ENCODE peak calls at places on chromosomes 1 and 21, in nine cellular contexts. E, O, M, A, S, Z, H, C and X are unnamed samples.

GRCh38 chr1:199057284-199057683 is 418.4 kb downstream of the PTPRC start:
- DNase-seq in C (no peak), S (no peak), H (no peak), A (no peak), M (no peak), Z (no peak), E (no peak), O (no peak), X (no peak)

GRCh38 chr1:17507916-17508315 is 31.6 kb upstream of the ARHGEF10L start:
- DNase-seq in Z (no peak), O (no peak), E (peak), M (no peak), H (no peak), S (peak), A (no peak), C (no peak), X (no peak)

GRCh38 chr1:43577647-43578542 is 47.2 kb downstream of the PTPRF start:
- DNase-seq in E (no peak), M (no peak), C (no peak), S (no peak), O (no peak), H (no peak), A (no peak), Z (no peak), X (no peak)

GRCh38 chr21:20814090-20814489 is 184.1 kb upstream of the NCAM2 start:
- DNase-seq in M (no peak), O (no peak), E (no peak), S (no peak), C (no peak), A (no peak), H (no peak), Z (no peak), X (no peak)

GRCh38 chr1:20484526-20485462 is 1.2 kb downstream of the CAMK2N1 start:
- DNase-seq in C (peak), Z (no peak), M (no peak), H (no peak), S (no peak), A (no peak), O (peak), E (peak), X (no peak)

GRCh38 chr1:206690516-206690915 is 5.8 kb downstream of the MAPKAPK2 start:
- DNase-seq in E (no peak), M (no peak), C (peak), Z (no peak), O (no peak), S (no peak), A (peak), H (no peak), X (no peak)

GRCh38 chr1:192879416-192879815 is 70.6 kb downstream of the RGS2 start:
- DNase-seq in H (no peak), C (no peak), M (no peak), O (no peak), E (no peak), Z (no peak), S (no peak), A (no peak), X (no peak)

GRCh38 chr1:95223110-95223509 is 10.9 kb upstream of the RWDD3 start:
- DNase-seq in O (no peak), H (no peak), A (no peak), S (no peak), Z (no peak), C (no peak), E (no peak), M (no peak), X (no peak)

GRCh38 chr1:26317612-26318337 is at the start of gene CD52:
- DNase-seq in Z (no peak), E (no peak), M (no peak), S (peak), H (no peak), C (no peak), A (peak), O (no peak), X (no peak)

GRCh38 chr1:38352869-38353268 is 306.3 kb upstream of the POU3F1 start:
- DNase-seq in E (no peak), O (no peak), C (no peak), M (no peak), A (no peak), S (no peak), Z (no peak), H (no peak), X (no peak)

GRCh38 chr1:29471487-29472313 is 235.4 kb downstream of the PTPRU start:
- DNase-seq in C (peak), E (peak), M (no peak), A (peak), Z (no peak), H (no peak), O (no peak), S (no peak), X (no peak)

GRCh38 chr1:172298146-172298545 is 122.3 kb upstream of the C1orf105 start:
- DNase-seq in O (no peak), H (no peak), M (no peak), E (no peak), A (no peak), S (no peak), C (no peak), Z (no peak), X (no peak)

GRCh38 chr21:34510148-34511142 is 1.6 kb downstream of the KCNE1 start:
- DNase-seq in A (peak), C (peak), O (peak), M (peak), H (peak), S (peak), E (peak), Z (no peak), X (no peak)

GRCh38 chr1:17635811-17636210 is 96.3 kb downstream of the ARHGEF10L start:
- DNase-seq in Z (no peak), O (no peak), S (peak), E (no peak), A (no peak), C (peak), M (no peak), H (no peak), X (no peak)

GRCh38 chr1:66282343-66282852 is 251.6 kb upstream of the SGIP1 start:
- DNase-seq in A (no peak), C (no peak), O (peak), S (peak), Z (no peak), E (no peak), H (no peak), M (peak), X (no peak)

GRCh38 chr1:94955767-94956632 is 29.1 kb upstream of the CNN3 start:
- DNase-seq in H (no peak), O (peak), A (no peak), C (peak), Z (no peak), S (no peak), E (no peak), M (no peak), X (no peak)

GRCh38 chr1:90730247-90731022 is 13.3 kb upstream of the BARHL2 start:
- DNase-seq in A (no peak), Z (no peak), E (peak), C (no peak), O (no peak), M (no peak), H (no peak), S (no peak), X (no peak)
- TF ChIP-seq POLR2AphosphoS5 in A (no peak), Z (no peak), E (no peak), C (peak), O (no peak), M (no peak), H (no peak), S (no peak), X (no peak)

DNA sequence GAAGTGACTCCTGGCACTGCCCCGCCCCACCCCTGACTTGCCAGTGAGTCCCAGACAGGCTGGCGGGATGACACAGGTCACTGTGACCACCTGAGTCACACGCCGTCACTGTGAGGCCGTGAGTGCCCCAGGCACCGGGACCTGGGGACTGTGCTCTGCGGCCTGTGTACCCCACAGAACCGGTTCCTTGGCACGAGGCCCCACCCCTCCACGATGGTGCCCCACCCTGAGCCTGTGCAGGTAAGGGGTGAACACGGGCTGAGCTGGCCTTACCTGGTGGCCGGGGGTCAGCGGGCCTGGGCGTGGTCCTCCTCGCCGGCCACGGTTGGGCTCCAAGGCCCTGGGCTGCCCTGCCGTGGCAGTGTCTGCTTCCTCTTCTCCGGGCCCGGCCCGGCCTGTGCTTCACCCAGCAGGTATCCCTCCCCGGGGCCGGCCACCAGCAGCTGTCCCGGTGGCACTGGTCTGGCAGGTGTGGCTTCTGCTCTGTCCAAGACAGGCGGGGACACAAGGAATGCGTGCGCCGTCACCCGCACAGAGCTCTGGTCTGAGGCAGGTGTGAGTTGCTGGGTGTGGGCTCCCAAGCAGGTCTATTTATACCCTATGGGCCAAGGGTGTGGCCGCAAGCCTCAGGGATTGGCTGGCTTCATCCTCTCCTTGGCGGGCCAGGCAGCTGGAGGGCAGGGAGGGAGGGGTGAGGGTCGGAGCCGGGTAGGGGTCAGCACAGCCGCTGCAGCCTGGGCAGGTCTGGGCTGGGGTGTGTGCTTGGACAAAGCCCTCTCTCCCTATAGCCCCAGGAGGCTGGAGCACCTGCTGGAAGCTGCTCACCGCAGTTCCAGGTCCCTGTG is at the start of gene RNF223:
- DNase-seq in A (peak), C (no peak), H (no peak), O (no peak), Z (no peak), E (peak), M (peak), S (peak), X (no peak)
- TF ChIP-seq CTCF in A (no peak), C (no peak), H (no peak), O (no peak), Z (no peak), E (no peak), M (no peak), S (no peak), X (no peak)

GRCh38 chr1:179079113-179079761 is 2.6 kb upstream of the TOR3A start:
- DNase-seq in C (peak), Z (no peak), A (peak), S (peak), M (peak), E (no peak), H (no peak), O (peak), X (peak)
- TF ChIP-seq POLR2AphosphoS5 in C (no peak), Z (no peak), A (peak), S (no peak), M (no peak), E (no peak), H (no peak), O (no peak), X (no peak)

GRCh38 chr1:3618576-3618903 is 6.3 kb upstream of the TPRG1L start:
- DNase-seq in O (no peak), Z (no peak), C (no peak), H (no peak), S (no peak), M (no peak), A (no peak), E (peak), X (no peak)

GRCh38 chr1:3620708-3621107 is 4.1 kb upstream of the TPRG1L start:
- DNase-seq in S (no peak), C (no peak), A (no peak), M (no peak), Z (no peak), H (no peak), E (peak), O (no peak), X (no peak)

GRCh38 chr1:3616861-3617260 is 5.6 kb upstream of the MEGF6 start:
- DNase-seq in S (no peak), M (no peak), C (no peak), H (no peak), Z (no peak), A (no peak), E (peak), O (no peak), X (no peak)

GRCh38 chr1:3617806-3618345 is 6.6 kb upstream of the MEGF6 start:
- DNase-seq in A (no peak), M (no peak), O (no peak), C (no peak), E (peak), H (no peak), S (no peak), Z (no peak), X (no peak)

DNA sequence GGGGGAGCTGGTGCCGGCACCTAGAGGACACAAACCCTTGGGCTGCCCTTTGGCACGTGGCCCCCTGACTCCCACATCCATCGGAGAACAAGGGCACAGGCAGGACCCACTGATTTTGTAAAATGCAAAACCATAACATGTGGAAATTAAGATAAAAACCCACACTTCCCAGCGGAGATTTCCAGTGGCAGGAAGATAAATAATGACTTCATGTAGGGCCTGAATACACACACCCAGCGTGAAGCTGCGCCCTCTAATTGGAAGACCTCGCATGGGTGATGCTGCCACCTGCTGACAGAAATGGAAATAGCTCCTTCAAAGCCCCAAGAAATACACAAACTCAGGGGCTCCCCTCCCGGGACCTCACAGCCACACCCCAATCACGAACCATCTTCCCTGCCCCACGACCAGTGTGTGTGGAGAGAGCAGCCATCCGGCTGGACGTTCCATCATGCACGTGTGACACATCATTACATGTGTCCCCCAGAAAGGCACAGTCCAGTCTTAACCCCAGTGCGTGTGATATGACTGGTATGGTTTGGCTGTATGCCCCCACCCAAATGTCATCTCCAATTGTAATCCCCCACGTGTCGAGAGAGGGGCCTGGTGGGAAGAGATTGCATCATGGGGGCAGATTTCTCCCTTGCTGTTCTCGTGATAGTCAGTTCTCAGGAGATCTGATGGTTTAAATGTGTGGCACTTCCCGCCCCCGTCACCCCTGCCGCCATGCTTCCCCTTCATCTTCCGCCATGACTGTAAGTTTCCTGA is 5.7 kb upstream of the TPRG1L start:
- DNase-seq in Z (no peak), O (peak), E (peak), M (peak), H (no peak), S (peak), A (peak), C (peak), X (peak)
- TF ChIP-seq CTCF in Z (peak), O (peak), E (peak), M (peak), H (peak), S (peak), A (peak), C (peak), X (peak)